ENCODE peak calls at places on chromosomes 4 and X, in six cellular contexts. I is SW480; C is CD4-positive, CD25-positive, alpha-beta regulatory T cell; W is naive thymus-derived CD8-positive, alpha-beta T cell; U is effector memory CD8-positive, alpha-beta T cell; P is Kasumi-1. Z is an unnamed sample.

GRCh38 chr4:145041378-145041777 is 56.6 kb downstream of the ANAPC10 start:
- DNase-seq in U (no peak), P (no peak), W (no peak), I (no peak), C (no peak), Z (peak; percentile 54)

GRCh38 chr4:139675156-139675555 is 9.5 kb downstream of the MGST2 start:
- DNase-seq in P (peak; percentile 94), C (no peak), I (no peak), W (no peak), U (no peak), Z (no peak)

GRCh38 chr4:121072080-121072835 is at the start of gene NDNF:
- DNase-seq in W (peak; percentile 48), C (peak; percentile 17), U (peak; percentile 30), P (peak; percentile 22), I (peak; percentile 32), Z (no peak)

GRCh38 chrX:124028177-124028576 is 66.7 kb downstream of the STAG2 start:
- DNase-seq in U (no peak), I (no peak), P (no peak), C (no peak), W (no peak), Z (no peak)

GRCh38 chr4:147899512-147899911 is 167.6 kb downstream of the ARHGAP10 start:
- DNase-seq in W (no peak), I (no peak), C (no peak), P (no peak), U (no peak), Z (no peak)

GRCh38 chr4:92305148-92305877 is 1.5 kb downstream of the GRID2 start:
- DNase-seq in P (peak; percentile 3), U (no peak), W (no peak), C (no peak), I (no peak), Z (peak; percentile 93)

GRCh38 chr4:140098481-140099132 is 55.4 kb downstream of the MAML3 start:
- DNase-seq in P (peak; percentile 28), I (peak; percentile 89), C (no peak), U (no peak), W (no peak), Z (no peak)

GRCh38 chr4:14857475-14857874 is 144.8 kb upstream of the CPEB2 start:
- DNase-seq in P (no peak), U (no peak), C (no peak), I (no peak), W (no peak), Z (no peak)

GRCh38 chrX:11261260-11261659 is 32.0 kb upstream of the AMELX start:
- DNase-seq in I (no peak), P (no peak), W (no peak), C (no peak), U (no peak), Z (no peak)

GRCh38 chrX:13051529-13052172 is 7.2 kb upstream of the FAM9C start:
- DNase-seq in W (peak; percentile 40), I (no peak), P (no peak), U (peak; percentile 18), C (peak; percentile 78), Z (no peak)

GRCh38 chr4:175871774-175872405 is 59.8 kb upstream of the GPM6A start:
- DNase-seq in U (no peak), I (no peak), W (no peak), C (no peak), P (no peak), Z (no peak)

GRCh38 chr4:47933798-47934197 is 19.4 kb upstream of the NFXL1 start:
- DNase-seq in I (peak; percentile 24), P (peak; percentile 87), W (no peak), U (no peak), C (peak; percentile 56), Z (peak; percentile 54)

GRCh38 chrX:85111347-85111746 is 107.7 kb downstream of the APOOL start:
- DNase-seq in C (peak; percentile 4), P (peak; percentile 5), U (no peak), W (no peak), I (no peak), Z (no peak)

GRCh38 chr4:128844931-128845330 is 35.4 kb downstream of the JADE1 start:
- DNase-seq in P (no peak), U (no peak), I (no peak), C (no peak), W (no peak), Z (no peak)

GRCh38 chr4:14223461-14223860 is 595.9 kb upstream of the BOD1L1 start:
- DNase-seq in C (no peak), W (no peak), I (no peak), P (no peak), U (no peak), Z (no peak)

GRCh38 chr4:76449362-76449767 is 14.3 kb downstream of the SHROOM3 start:
- DNase-seq in C (no peak), W (no peak), P (no peak), I (no peak), U (no peak), Z (no peak)

GRCh38 chr4:150573534-150573933 is 8.4 kb upstream of the MAB21L2 start:
- DNase-seq in C (no peak), I (no peak), W (no peak), U (no peak), P (no peak), Z (no peak)

GRCh38 chr4:109977854-109978501 is 65.3 kb downstream of the EGF start:
- DNase-seq in C (peak; percentile 13), U (no peak), I (peak; percentile 65), W (no peak), P (peak; percentile 42), Z (peak; percentile 24)

GRCh38 chrX:53732797-53733196 is 46.3 kb upstream of the HUWE1 start:
- DNase-seq in W (no peak), U (no peak), C (no peak), P (no peak), I (no peak), Z (no peak)

GRCh38 chr4:36183665-36184393 is 60.5 kb downstream of the ARAP2 start:
- DNase-seq in U (no peak), P (no peak), W (no peak), C (no peak), I (no peak), Z (no peak)

GRCh38 chr4:101183658-101184373 is 163.5 kb downstream of the PPP3CA start:
- DNase-seq in U (no peak), W (no peak), P (no peak), I (no peak), C (no peak), Z (no peak)

GRCh38 chr4:185143596-185143969 is 517 bp downstream of the SLC25A4 start:
- DNase-seq in I (peak; percentile 43), W (peak; percentile 40), C (no peak), P (peak; percentile 26), U (no peak), Z (peak; percentile 82)

Z was measured in G401.